ENCODE peak calls at places on chromosomes 5 and 9, in eight cellular contexts. One of them, this sample, is unnamed.

GRCh38 chr5:11700376-11700775 is 203.9 kb downstream of the CTNND2 start:
- DNase-seq in NAMALWA: no peak
- DNase-seq in NCI-H1105: no peak
- DNase-seq in mucosa of gallbladder: no peak
- DNase-seq in AG10803: no peak
- DNase-seq in Calu3: no peak
- DNase-seq in fibroblast of villous mesenchyme: no peak
- DNase-seq in Ammon's horn: no peak
- DNase-seq in this sample: no peak

GRCh38 chr9:136328011-136328621 is 777 bp downstream of the GPSM1 start:
- DNase-seq in NAMALWA: no peak
- DNase-seq in NCI-H1105: peak
- DNase-seq in mucosa of gallbladder: peak
- DNase-seq in AG10803: no peak
- DNase-seq in Calu3: peak
- DNase-seq in fibroblast of villous mesenchyme: no peak
- DNase-seq in Ammon's horn: no peak
- DNase-seq in this sample: peak

GRCh38 chr9:99851028-99851822 is 29.5 kb downstream of the NR4A3 start:
- DNase-seq in NAMALWA: peak
- DNase-seq in NCI-H1105: no peak
- DNase-seq in mucosa of gallbladder: no peak
- DNase-seq in AG10803: no peak
- DNase-seq in Calu3: no peak
- DNase-seq in fibroblast of villous mesenchyme: no peak
- DNase-seq in Ammon's horn: no peak
- DNase-seq in this sample: no peak

GRCh38 chr5:1666812-1667588 is 132.6 kb downstream of the MRPL36 start:
- DNase-seq in NAMALWA: peak
- DNase-seq in NCI-H1105: peak
- DNase-seq in mucosa of gallbladder: no peak
- DNase-seq in AG10803: no peak
- DNase-seq in Calu3: peak
- DNase-seq in fibroblast of villous mesenchyme: peak
- DNase-seq in Ammon's horn: no peak
- DNase-seq in this sample: peak

GRCh38 chr5:149820012-149820411 is 89.9 kb downstream of the PPARGC1B start:
- DNase-seq in NAMALWA: no peak
- DNase-seq in NCI-H1105: no peak
- DNase-seq in mucosa of gallbladder: no peak
- DNase-seq in AG10803: no peak
- DNase-seq in Calu3: no peak
- DNase-seq in fibroblast of villous mesenchyme: no peak
- DNase-seq in Ammon's horn: no peak
- DNase-seq in this sample: no peak

GRCh38 chr9:93112864-93113389 is 16.9 kb downstream of the CARD19 start:
- DNase-seq in NAMALWA: no peak
- DNase-seq in NCI-H1105: no peak
- DNase-seq in mucosa of gallbladder: no peak
- DNase-seq in AG10803: no peak
- DNase-seq in Calu3: no peak
- DNase-seq in fibroblast of villous mesenchyme: no peak
- DNase-seq in Ammon's horn: no peak
- DNase-seq in this sample: no peak

GRCh38 chr5:56470007-56470406 is 236.9 kb upstream of the ANKRD55 start:
- DNase-seq in NAMALWA: no peak
- DNase-seq in NCI-H1105: no peak
- DNase-seq in mucosa of gallbladder: no peak
- DNase-seq in AG10803: no peak
- DNase-seq in Calu3: no peak
- DNase-seq in fibroblast of villous mesenchyme: no peak
- DNase-seq in Ammon's horn: no peak
- DNase-seq in this sample: no peak

GRCh38 chr9:131719262-131719908 is 20.5 kb downstream of the RAPGEF1 start:
- DNase-seq in NAMALWA: peak
- DNase-seq in NCI-H1105: no peak
- DNase-seq in mucosa of gallbladder: no peak
- DNase-seq in AG10803: no peak
- DNase-seq in Calu3: no peak
- DNase-seq in fibroblast of villous mesenchyme: no peak
- DNase-seq in Ammon's horn: peak
- DNase-seq in this sample: no peak

GRCh38 chr5:107314330-107314729 is 356.4 kb downstream of the EFNA5 start:
- DNase-seq in NAMALWA: no peak
- DNase-seq in NCI-H1105: no peak
- DNase-seq in mucosa of gallbladder: no peak
- DNase-seq in AG10803: no peak
- DNase-seq in Calu3: no peak
- DNase-seq in fibroblast of villous mesenchyme: no peak
- DNase-seq in Ammon's horn: no peak
- DNase-seq in this sample: no peak

GRCh38 chr5:3323144-3323543 is 272.5 kb upstream of the IRX1 start:
- DNase-seq in NAMALWA: no peak
- DNase-seq in NCI-H1105: no peak
- DNase-seq in mucosa of gallbladder: no peak
- DNase-seq in AG10803: no peak
- DNase-seq in Calu3: no peak
- DNase-seq in fibroblast of villous mesenchyme: no peak
- DNase-seq in Ammon's horn: no peak
- DNase-seq in this sample: no peak

GRCh38 chr9:133782157-133783130 is 44.3 kb upstream of the SARDH start:
- DNase-seq in NAMALWA: peak
- DNase-seq in NCI-H1105: peak
- DNase-seq in mucosa of gallbladder: peak
- DNase-seq in AG10803: peak
- DNase-seq in Calu3: peak
- DNase-seq in fibroblast of villous mesenchyme: peak
- DNase-seq in Ammon's horn: peak
- DNase-seq in this sample: peak

GRCh38 chr9:81661339-81661738 is 28.0 kb downstream of the TLE1 start:
- DNase-seq in NAMALWA: no peak
- DNase-seq in NCI-H1105: peak
- DNase-seq in mucosa of gallbladder: no peak
- DNase-seq in AG10803: no peak
- DNase-seq in Calu3: no peak
- DNase-seq in fibroblast of villous mesenchyme: no peak
- DNase-seq in Ammon's horn: no peak
- DNase-seq in this sample: no peak

GRCh38 chr9:108130896-108131295 is 641.3 kb upstream of the KLF4 start:
- DNase-seq in NAMALWA: no peak
- DNase-seq in NCI-H1105: no peak
- DNase-seq in mucosa of gallbladder: no peak
- DNase-seq in AG10803: no peak
- DNase-seq in Calu3: no peak
- DNase-seq in fibroblast of villous mesenchyme: no peak
- DNase-seq in Ammon's horn: no peak
- DNase-seq in this sample: no peak

GRCh38 chr9:127612993-127613954 is 1.2 kb downstream of the STXBP1 start:
- DNase-seq in NAMALWA: no peak
- DNase-seq in NCI-H1105: peak
- DNase-seq in mucosa of gallbladder: peak
- DNase-seq in AG10803: peak
- DNase-seq in Calu3: peak
- DNase-seq in fibroblast of villous mesenchyme: peak
- DNase-seq in Ammon's horn: peak
- DNase-seq in this sample: peak